ENCODE peak calls at places on chromosomes 16 and 17, in seven cellular contexts. C is IMR-90, O is H9, H is H1, G is neuronal stem cell, D is mesenchymal stem cell, I is trophoblast cell. S is an unnamed sample.

GRCh38 chr17:27581016-27581415 is 50.0 kb upstream of the LGALS9 start:
- DNase-seq in C (no peak), O (no peak), H (no peak), G (no peak), D (no peak), I (no peak), S (no peak)

GRCh38 chr16:80852261-80852872 is 48.0 kb upstream of the CDYL2 start:
- DNase-seq in C (peak; percentile 28), O (peak; percentile 50), H (peak; percentile 36), G (no peak), D (no peak), I (peak; percentile 60), S (peak; percentile 67)

GRCh38 chr17:59161477-59161876 is 5.9 kb downstream of the PRR11 start:
- DNase-seq in C (no peak), O (no peak), H (no peak), G (no peak), D (no peak), I (no peak), S (no peak)

GRCh38 chr16:11078812-11079459 is 134.6 kb downstream of the CLEC16A start:
- DNase-seq in C (peak; percentile 83), O (no peak), H (no peak), G (no peak), D (peak; percentile 98), I (no peak), S (no peak)

GRCh38 chr16:30554933-30555847 is 3.0 kb downstream of the ZNF764 start:
- DNase-seq in C (no peak), O (no peak), H (no peak), G (no peak), D (no peak), I (no peak), S (no peak)

GRCh38 chr16:46621902-46622676 is 910 bp upstream of the SHCBP1 start:
- DNase-seq in C (no peak), O (no peak), H (no peak), G (no peak), D (no peak), I (no peak), S (no peak)

GRCh38 chr17:66707051-66707450 is 127.9 kb upstream of the CACNG5 start:
- DNase-seq in C (no peak), O (peak; percentile 5), H (no peak), G (peak; percentile 21), D (no peak), I (no peak), S (no peak)

GRCh38 chr17:9021985-9022552 is 759 bp downstream of the NTN1 start:
- DNase-seq in C (peak; percentile 4), O (peak; percentile 58), H (no peak), G (peak; percentile 36), D (peak; percentile 14), I (peak; percentile 58), S (no peak)

GRCh38 chr17:28433696-28434095 is 27.7 kb upstream of the SLC46A1 start:
- DNase-seq in C (no peak), O (no peak), H (no peak), G (no peak), D (no peak), I (no peak), S (no peak)

GRCh38 chr17:38451840-38452529 is 23.7 kb downstream of the ARHGAP23 start:
- DNase-seq in C (peak; percentile 94), O (peak; percentile 97), H (peak; percentile 88), G (no peak), D (peak; percentile 94), I (no peak), S (peak; percentile 97)

GRCh38 chr17:44359001-44359400 is 4.7 kb downstream of the FAM171A2 start:
- DNase-seq in C (no peak), O (no peak), H (no peak), G (no peak), D (no peak), I (no peak), S (no peak)

GRCh38 chr17:32792207-32792606 is 84.7 kb downstream of the MYO1D start:
- DNase-seq in C (no peak), O (no peak), H (no peak), G (no peak), D (no peak), I (no peak), S (no peak)

GRCh38 chr17:39665642-39666221 is 583 bp downstream of the TCAP start:
- DNase-seq in C (no peak), O (peak; percentile 64), H (no peak), G (no peak), D (no peak), I (peak; percentile 10), S (no peak)

GRCh38 chr17:7279453-7279852 is 2.1 kb upstream of the SLC2A4 start:
- DNase-seq in C (no peak), O (no peak), H (no peak), G (no peak), D (no peak), I (no peak), S (no peak)

GRCh38 chr17:7897773-7898172 is 9.2 kb downstream of the CHD3 start:
- DNase-seq in C (peak; percentile 77), O (peak; percentile 16), H (no peak), G (no peak), D (peak; percentile 70), I (peak; percentile 60), S (no peak)

GRCh38 chr17:29582254-29582765 is 7.1 kb downstream of the GIT1 start:
- DNase-seq in C (no peak), O (no peak), H (no peak), G (no peak), D (no peak), I (no peak), S (no peak)

GRCh38 chr16:84599528-84600202 is 18.2 kb downstream of the COTL1 start:
- DNase-seq in C (peak; percentile 85), O (peak; percentile 89), H (peak; percentile 50), G (peak; percentile 77), D (peak; percentile 92), I (peak; percentile 37), S (peak; percentile 95)

GRCh38 chr17:42514867-42515266 is 21.2 kb upstream of the NAGLU start:
- DNase-seq in C (no peak), O (no peak), H (no peak), G (no peak), D (no peak), I (no peak), S (no peak)

GRCh38 chr16:77584205-77584859 is 138.0 kb upstream of the NUDT7 start:
- DNase-seq in C (peak; percentile 63), O (peak; percentile 42), H (no peak), G (peak; percentile 59), D (peak; percentile 75), I (peak; percentile 85), S (peak; percentile 52)

DNA sequence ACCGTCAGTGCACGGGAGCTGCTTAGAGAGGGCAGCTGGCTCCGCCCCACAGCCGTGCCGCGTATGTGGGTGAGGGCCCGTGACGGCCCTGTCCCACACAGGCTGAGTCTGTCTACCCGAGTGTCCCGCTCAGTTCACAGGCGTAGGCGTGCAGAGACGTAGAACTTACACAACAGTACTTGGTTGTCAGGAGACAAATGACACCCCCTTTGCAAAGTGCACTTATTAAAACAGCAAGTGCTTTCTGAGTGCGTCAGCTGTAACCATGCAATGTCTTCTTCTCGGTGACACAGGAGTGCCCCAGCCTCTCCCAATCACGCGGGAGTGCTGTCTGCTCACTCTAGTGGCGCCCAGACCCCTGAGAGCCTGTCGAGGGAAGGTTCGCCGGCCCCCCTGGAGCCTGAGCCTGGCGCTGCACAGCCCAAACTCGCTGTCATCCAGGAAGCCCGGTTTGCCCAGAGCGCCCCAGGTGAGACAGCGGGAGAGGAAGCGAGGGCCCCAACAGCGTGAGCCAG is 64.2 kb downstream of the FOXK2 start:
- DNase-seq in C (no peak), O (no peak), H (no peak), G (no peak), D (no peak), I (no peak), S (no peak)
- H3K27ac ChIP-seq in C (no peak overlapping the region), O (no peak overlapping the region), H (no peak overlapping the region), G (no peak overlapping the region), D (no peak overlapping the region), I (no peak overlapping the region), S (no peak overlapping the region)

GRCh38 chr17:1735418-1735817 is 7.3 kb upstream of the SERPINF2 start:
- DNase-seq in C (no peak), O (no peak), H (no peak), G (no peak), D (no peak), I (no peak), S (no peak)
- H3K4me2 ChIP-seq in C (no peak overlapping the region), O (no peak overlapping the region), H (no peak overlapping the region), G (no peak overlapping the region), D (no peak overlapping the region), I (no peak overlapping the region), S (no peak overlapping the region)

GRCh38 chr16:27588052-27588451 is 38.1 kb downstream of the KATNIP start:
- DNase-seq in C (no peak), O (no peak), H (no peak), G (no peak), D (no peak), I (no peak), S (no peak)

GRCh38 chr16:27579086-27579980 is 29.4 kb downstream of the KATNIP start:
- DNase-seq in C (peak; percentile 22), O (no peak), H (no peak), G (no peak), D (peak; percentile 16), I (peak; percentile 98), S (no peak)

GRCh38 chr16:27583634-27584033 is 33.7 kb downstream of the KATNIP start:
- DNase-seq in C (no peak), O (no peak), H (no peak), G (no peak), D (no peak), I (no peak), S (no peak)

GRCh38 chr16:27582883-27583282 is 32.9 kb downstream of the KATNIP start:
- DNase-seq in C (no peak), O (no peak), H (no peak), G (no peak), D (no peak), I (no peak), S (peak; percentile 35)

DNA sequence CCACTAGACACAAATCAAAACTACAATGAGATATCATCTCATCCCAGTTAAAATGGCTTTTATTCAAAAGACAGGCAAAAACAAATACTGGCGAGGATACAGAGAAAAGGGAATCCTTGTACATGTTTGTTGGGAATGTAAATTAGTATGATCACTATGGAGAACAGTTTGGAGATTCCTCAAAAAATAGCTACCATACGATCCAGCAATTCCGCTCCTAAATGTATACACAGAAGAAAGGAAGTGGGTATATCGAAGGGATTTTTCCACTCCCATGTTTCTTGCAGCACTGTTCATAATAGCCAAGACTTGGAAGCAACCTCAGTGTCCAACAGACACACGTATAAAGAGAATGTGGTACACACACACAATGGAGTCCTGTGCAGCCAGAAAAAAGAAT is 35.3 kb downstream of the KATNIP start:
- DNase-seq in C (no peak), O (no peak), H (no peak), G (no peak), D (no peak), I (no peak), S (no peak)
- H3K18ac ChIP-seq in C (no peak overlapping the region), O (no peak overlapping the region), H (no peak overlapping the region), G (no peak overlapping the region), D (no peak overlapping the region), I (no peak overlapping the region), S (no peak overlapping the region)

DNA sequence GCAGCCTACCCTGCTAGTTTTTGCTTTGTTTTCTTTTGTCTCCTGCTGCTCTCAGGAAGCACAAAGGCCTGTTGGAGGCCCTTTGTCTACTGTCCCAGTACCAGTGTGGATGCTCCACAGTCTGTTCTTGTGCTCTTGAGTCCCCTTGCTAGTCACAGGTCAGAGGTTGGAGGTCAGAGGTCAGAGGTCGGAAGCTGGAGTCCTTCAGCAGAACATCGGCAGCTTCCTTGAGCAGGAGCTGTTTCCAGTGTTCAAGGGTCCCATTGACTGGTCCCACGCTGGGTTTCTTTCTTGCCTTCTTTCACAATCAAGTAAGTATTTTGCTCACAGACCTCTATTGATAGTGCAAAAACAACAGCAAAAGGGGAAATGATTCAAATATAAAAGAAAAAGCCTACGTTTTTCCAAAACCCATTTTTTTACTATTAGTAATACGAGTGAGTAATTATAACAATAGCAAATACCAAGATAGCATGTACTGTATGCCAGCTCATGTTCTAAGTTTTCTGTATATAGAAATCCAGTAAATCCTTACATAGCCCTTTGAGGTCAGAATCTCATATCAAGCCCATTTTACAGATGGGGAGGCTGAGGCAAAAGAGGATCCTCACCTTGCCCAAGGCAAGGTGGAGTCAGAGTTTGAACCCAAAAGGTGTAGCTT is 10.9 kb upstream of the IL34 start:
- DNase-seq in C (peak; percentile 84), O (no peak), H (no peak), G (peak; percentile 79), D (peak; percentile 53), I (peak; percentile 44), S (no peak)
- H3K27ac ChIP-seq in C (peak overlapping the region; percentile 77), O (no peak overlapping the region), H (no peak overlapping the region), G (no peak overlapping the region), D (peak overlapping the region; percentile 4), I (no peak overlapping the region), S (no peak overlapping the region)

S was measured in mesendoderm.